ENCODE peak calls at places on chromosome 21, in seven cellular contexts. K, F, W, O, S, P and X are unnamed samples.
A peak's percentile ranks its signal among the peaks of the same experiment; 100 is the strongest.

GRCh38 chr21:34968414-34969333 is 80.4 kb downstream of the RUNX1 start:
- DNase-seq in S (no peak), W (peak; percentile 83), P (no peak), K (no peak), O (no peak), F (no peak), X (no peak)

GRCh38 chr21:34771512-34772028 is 102.8 kb downstream of the CLIC6 start:
- DNase-seq in P (no peak), F (peak; percentile 80), K (no peak), W (peak; percentile 89), S (no peak), O (peak; percentile 3), X (no peak)

GRCh38 chr21:34693192-34693810 is 24.5 kb downstream of the CLIC6 start:
- DNase-seq in O (peak; percentile 55), P (peak; percentile 63), F (peak; percentile 59), W (peak; percentile 55), S (no peak), K (peak; percentile 75), X (peak; percentile 48)

GRCh38 chr21:35408401-35408800 is 359.3 kb upstream of the RUNX1 start:
- DNase-seq in K (no peak), P (no peak), W (no peak), F (no peak), O (no peak), S (no peak), X (no peak)

GRCh38 chr21:26732442-26733221 is 112.6 kb downstream of the ADAMTS1 start:
- DNase-seq in K (no peak), O (peak; percentile 80), P (peak; percentile 14), S (no peak), F (no peak), W (peak; percentile 6), X (no peak)

GRCh38 chr21:14616303-14617039 is 70.4 kb upstream of the SAMSN1 start:
- DNase-seq in W (no peak), K (no peak), O (no peak), P (no peak), F (no peak), S (no peak), X (no peak)

GRCh38 chr21:31343680-31344480 is at the start of gene TIAM1:
- DNase-seq in P (peak; percentile 64), S (no peak), K (no peak), F (no peak), O (peak; percentile 70), W (no peak), X (peak; percentile 86)

GRCh38 chr21:32328595-32328994 is 29.9 kb downstream of the MRAP start:
- DNase-seq in W (no peak), K (no peak), O (no peak), P (no peak), F (no peak), S (no peak), X (no peak)

GRCh38 chr21:39467746-39468145 is 16.0 kb downstream of the SH3BGR start:
- DNase-seq in F (no peak), P (no peak), O (no peak), K (no peak), W (no peak), S (no peak), X (no peak)

GRCh38 chr21:26835027-26835713 is 10.0 kb downstream of the ADAMTS1 start:
- DNase-seq in K (no peak), W (no peak), O (no peak), S (no peak), F (no peak), P (no peak), X (no peak)

GRCh38 chr21:37683396-37684114 is 232.7 kb downstream of the KCNJ6 start:
- DNase-seq in O (no peak), S (no peak), P (no peak), F (no peak), K (no peak), W (no peak), X (no peak)

GRCh38 chr21:17636711-17637110 is 24.0 kb upstream of the BTG3 start:
- DNase-seq in S (no peak), W (no peak), P (no peak), F (no peak), K (no peak), O (no peak), X (no peak)

GRCh38 chr21:31397515-31397926 is 53.5 kb upstream of the TIAM1 start:
- DNase-seq in W (no peak), S (no peak), P (peak; percentile 51), O (no peak), F (no peak), K (no peak), X (no peak)

GRCh38 chr21:20661745-20662470 is 336.3 kb upstream of the NCAM2 start:
- DNase-seq in O (no peak), F (no peak), K (no peak), W (no peak), P (no peak), S (no peak), X (no peak)

GRCh38 chr21:26961704-26962103 is 5.2 kb downstream of the ADAMTS5 start:
- DNase-seq in O (peak; percentile 66), P (peak; percentile 24), K (peak; percentile 25), F (no peak), W (no peak), S (no peak), X (no peak)

GRCh38 chr21:31334648-31335121 is 9.4 kb downstream of the TIAM1 start:
- DNase-seq in W (no peak), K (no peak), O (no peak), F (no peak), P (peak; percentile 46), S (no peak), X (no peak)

GRCh38 chr21:34852438-34852837 is 183.6 kb downstream of the CLIC6 start:
- DNase-seq in P (no peak), F (no peak), K (no peak), S (no peak), W (no peak), O (no peak), X (no peak)

GRCh38 chr21:20698585-20698984 is 299.6 kb upstream of the NCAM2 start:
- DNase-seq in S (no peak), W (no peak), P (no peak), F (no peak), O (no peak), K (no peak), X (no peak)

GRCh38 chr21:41768371-41769042 is 1.7 kb upstream of the RIPK4 start:
- DNase-seq in F (peak; percentile 32), K (no peak), S (no peak), W (peak; percentile 95), O (no peak), P (peak; percentile 60), X (no peak)
- TF ChIP-seq JUND in F (no peak), K (no peak), S (no peak), W (no peak), O (no peak), P (peak; percentile 44), X (no peak)

GRCh38 chr21:46083271-46084040 is 14.5 kb upstream of the COL6A2 start:
- DNase-seq in P (no peak), K (peak; percentile 14), S (no peak), O (no peak), W (no peak), F (no peak), X (no peak)

GRCh38 chr21:46081862-46082637 is 15.9 kb upstream of the COL6A2 start:
- DNase-seq in S (no peak), F (no peak), K (no peak), W (no peak), P (no peak), O (no peak), X (no peak)

GRCh38 chr21:46082638-46083270 is 15.2 kb upstream of the COL6A2 start:
- DNase-seq in O (no peak), F (no peak), S (no peak), W (no peak), P (no peak), K (no peak), X (no peak)

GRCh38 chr21:46084709-46085108 is 13.2 kb upstream of the COL6A2 start:
- DNase-seq in P (no peak), K (no peak), F (no peak), O (no peak), W (no peak), S (no peak), X (no peak)

DNA sequence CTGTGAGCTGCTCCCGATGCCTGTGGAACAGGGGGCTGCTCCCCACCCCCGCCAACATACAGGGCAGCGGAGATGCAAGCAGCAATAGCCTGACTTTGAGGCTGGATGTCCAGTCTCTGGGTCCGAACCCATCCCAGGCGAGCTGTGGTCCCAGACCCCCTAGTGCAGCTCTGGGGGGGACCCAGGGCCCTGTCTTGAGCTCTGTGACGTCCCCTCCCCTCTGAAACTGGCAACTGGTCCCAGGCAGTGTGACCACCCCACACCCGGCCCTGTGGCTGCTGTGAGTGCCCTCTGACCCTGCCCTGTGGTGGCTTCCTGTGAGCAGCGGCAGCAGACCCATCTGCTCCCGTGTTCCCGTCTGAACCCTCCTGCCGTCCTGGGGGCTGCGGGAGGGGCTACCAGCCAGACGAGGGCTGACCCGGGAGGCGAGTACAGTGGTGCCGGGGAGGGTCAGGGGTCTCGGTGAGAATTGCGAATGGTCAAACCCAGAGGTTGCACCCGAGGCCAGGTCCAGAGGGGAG is 13.8 kb upstream of the COL6A2 start:
- DNase-seq in F (no peak), W (no peak), S (no peak), K (no peak), O (no peak), P (no peak), X (no peak)
- TF ChIP-seq JUND in F (no peak), W (no peak), S (no peak), K (no peak), O (no peak), P (no peak), X (no peak)

DNA sequence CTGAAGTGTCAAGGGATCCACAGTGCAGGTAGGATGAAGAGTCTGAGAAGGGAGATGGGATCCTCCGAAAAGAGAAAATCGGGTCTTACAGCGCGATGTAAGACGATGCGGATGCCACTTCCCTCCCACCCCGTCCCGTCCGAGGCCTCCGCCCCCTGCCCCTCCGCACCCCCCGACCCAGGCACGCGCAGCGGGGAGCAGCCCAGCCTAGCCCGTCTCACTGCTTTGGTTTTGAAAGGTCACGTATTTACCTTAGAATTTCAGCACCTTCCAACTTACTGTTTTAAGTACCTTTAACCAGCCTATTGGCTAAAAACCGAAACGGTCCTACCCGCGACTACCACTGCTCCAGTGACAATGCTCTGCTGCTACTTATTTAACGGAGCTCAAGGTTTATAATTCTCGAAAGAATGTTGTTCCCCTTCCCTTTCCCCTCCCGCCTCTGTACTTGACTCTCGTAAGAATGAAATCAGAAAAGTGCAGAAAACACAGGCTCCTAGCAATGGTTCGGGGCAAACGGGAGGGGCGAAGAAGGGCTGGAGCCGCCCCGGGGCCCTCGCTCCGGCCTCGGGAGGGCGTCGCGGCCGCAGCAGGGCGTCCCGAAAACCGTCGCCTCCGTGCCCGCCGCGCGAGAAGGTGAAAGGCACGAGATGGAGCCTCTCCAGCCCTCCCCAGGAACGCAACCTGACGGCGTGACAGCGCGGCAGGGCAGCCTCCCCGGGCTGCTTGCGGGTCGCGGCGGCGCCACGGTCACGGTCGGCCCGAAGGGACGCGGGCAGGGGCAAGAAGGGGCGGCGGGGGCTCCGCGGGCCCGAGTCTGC is 706 bp downstream of the TMEM50B start:
- DNase-seq in F (no peak), P (peak; percentile 69), O (peak; percentile 67), W (peak; percentile 10), S (no peak), K (peak; percentile 64), X (peak; percentile 56)
- TF ChIP-seq JUND in F (no peak), P (no peak), O (no peak), W (no peak), S (no peak), K (no peak), X (no peak)

GRCh38 chr21:25398630-25399029 is 208.7 kb downstream of the MRPL39 start:
- DNase-seq in W (no peak), S (no peak), K (no peak), O (no peak), F (no peak), P (no peak), X (no peak)

GRCh38 chr21:25400427-25400826 is 206.9 kb downstream of the MRPL39 start:
- DNase-seq in K (no peak), O (no peak), W (no peak), S (no peak), P (no peak), F (no peak), X (no peak)

GRCh38 chr21:25396135-25396711 is 211.1 kb downstream of the MRPL39 start:
- DNase-seq in F (no peak), W (no peak), K (no peak), S (peak; percentile 88), O (no peak), P (no peak), X (no peak)
- TF ChIP-seq JUND in F (no peak), W (no peak), K (no peak), S (no peak), O (no peak), P (no peak), X (no peak)